ENCODE peak calls at places on chromosomes 4 and X, in four cellular contexts. One of them, this sample, is unnamed.

GRCh38 chr4:110294165-110294564 is 95.8 kb upstream of the ELOVL6 start:
- DNase-seq in NCI-H69: no peak
- DNase-seq in RWPE1: no peak
- DNase-seq in AG04450: no peak
- DNase-seq in this sample: no peak

GRCh38 chr4:39045791-39046221 is 13.6 kb upstream of the TMEM156 start:
- DNase-seq in RWPE1: peak
- DNase-seq in NCI-H69: no peak
- DNase-seq in AG04450: no peak
- DNase-seq in this sample: no peak

GRCh38 chrX:153857348-153857903 is 27.1 kb upstream of the PDZD4 start:
- DNase-seq in NCI-H69: no peak
- DNase-seq in AG04450: no peak
- DNase-seq in RWPE1: no peak
- DNase-seq in this sample: no peak

GRCh38 chr4:152424980-152425379 is 110.9 kb downstream of the FBXW7 start:
- DNase-seq in RWPE1: no peak
- DNase-seq in AG04450: no peak
- DNase-seq in NCI-H69: no peak
- DNase-seq in this sample: no peak

GRCh38 chrX:126237524-126237923 is 71.4 kb upstream of the DCAF12L2 start:
- DNase-seq in NCI-H69: no peak
- DNase-seq in RWPE1: no peak
- DNase-seq in AG04450: no peak
- DNase-seq in this sample: no peak

GRCh38 chrX:103480526-103480925 is 38.8 kb downstream of the RAB40A start:
- DNase-seq in AG04450: no peak
- DNase-seq in RWPE1: no peak
- DNase-seq in NCI-H69: no peak
- DNase-seq in this sample: no peak

GRCh38 chrX:7889138-7889537 is 38.1 kb downstream of the PNPLA4 start:
- DNase-seq in RWPE1: no peak
- DNase-seq in NCI-H69: peak
- DNase-seq in AG04450: no peak
- DNase-seq in this sample: peak

GRCh38 chr4:163613375-163613774 is 118.9 kb downstream of the TMA16 start:
- DNase-seq in RWPE1: no peak
- DNase-seq in AG04450: no peak
- DNase-seq in NCI-H69: no peak
- DNase-seq in this sample: no peak

GRCh38 chr4:79295076-79295475 is 30.8 kb downstream of the NAA11 start:
- DNase-seq in RWPE1: no peak
- DNase-seq in NCI-H69: no peak
- DNase-seq in AG04450: no peak
- DNase-seq in this sample: no peak

GRCh38 chr4:74366367-74366891 is 1.5 kb downstream of the EREG start:
- DNase-seq in RWPE1: no peak
- DNase-seq in NCI-H69: no peak
- DNase-seq in AG04450: no peak
- DNase-seq in this sample: no peak

GRCh38 chr4:81650871-81651270 is 179.2 kb upstream of the RASGEF1B start:
- DNase-seq in RWPE1: no peak
- DNase-seq in NCI-H69: peak
- DNase-seq in AG04450: no peak
- DNase-seq in this sample: no peak

GRCh38 chrX:46770817-46771163 is 11.9 kb upstream of the SLC9A7 start:
- DNase-seq in AG04450: peak
- DNase-seq in RWPE1: peak
- DNase-seq in NCI-H69: peak
- DNase-seq in this sample: no peak

GRCh38 chrX:130702867-130703707 is 199.9 kb downstream of the ENOX2 start:
- DNase-seq in NCI-H69: no peak
- DNase-seq in RWPE1: no peak
- DNase-seq in AG04450: no peak
- DNase-seq in this sample: no peak

GRCh38 chrX:118945921-118946320 is 28.5 kb upstream of the LONRF3 start:
- DNase-seq in AG04450: no peak
- DNase-seq in RWPE1: no peak
- DNase-seq in NCI-H69: no peak
- DNase-seq in this sample: no peak

GRCh38 chr4:136784326-136784725 is 748.0 kb downstream of the PCDH18 start:
- DNase-seq in NCI-H69: no peak
- DNase-seq in AG04450: no peak
- DNase-seq in RWPE1: no peak
- DNase-seq in this sample: no peak

GRCh38 chr4:174230680-174231079 is 52.8 kb downstream of the FBXO8 start:
- DNase-seq in AG04450: no peak
- DNase-seq in NCI-H69: no peak
- DNase-seq in RWPE1: no peak
- DNase-seq in this sample: no peak

GRCh38 chrX:16836371-16836770 is 33.8 kb downstream of the RBBP7 start:
- DNase-seq in AG04450: no peak
- DNase-seq in RWPE1: no peak
- DNase-seq in NCI-H69: no peak
- DNase-seq in this sample: peak

GRCh38 chr4:139299536-139299935 is 1.8 kb upstream of the NAA15 start:
- DNase-seq in AG04450: no peak
- DNase-seq in RWPE1: no peak
- DNase-seq in NCI-H69: no peak
- DNase-seq in this sample: no peak

GRCh38 chrX:81390244-81390643 is 188.3 kb downstream of the SH3BGRL start:
- DNase-seq in AG04450: no peak
- DNase-seq in RWPE1: no peak
- DNase-seq in NCI-H69: no peak
- DNase-seq in this sample: no peak

GRCh38 chr4:164807611-164808010 is 53.7 kb downstream of the SMIM31 start:
- DNase-seq in AG04450: no peak
- DNase-seq in NCI-H69: no peak
- DNase-seq in RWPE1: no peak
- DNase-seq in this sample: no peak

GRCh38 chr4:30386266-30386895 is 333.8 kb upstream of the PCDH7 start:
- DNase-seq in RWPE1: no peak
- DNase-seq in AG04450: peak
- DNase-seq in NCI-H69: no peak
- DNase-seq in this sample: no peak

GRCh38 chr4:39530682-39531081 is 3.4 kb upstream of the UGDH start:
- DNase-seq in RWPE1: no peak
- DNase-seq in NCI-H69: no peak
- DNase-seq in AG04450: no peak
- DNase-seq in this sample: no peak

GRCh38 chr4:153521995-153522799 is 56.0 kb downstream of the TMEM131L start:
- DNase-seq in NCI-H69: no peak
- DNase-seq in AG04450: no peak
- DNase-seq in RWPE1: no peak
- DNase-seq in this sample: no peak

GRCh38 chr4:110959041-110959643 is 336.3 kb upstream of the PITX2 start:
- DNase-seq in AG04450: no peak
- DNase-seq in NCI-H69: peak
- DNase-seq in RWPE1: no peak
- DNase-seq in this sample: no peak

GRCh38 chr4:169810325-169811323 is 52.9 kb upstream of the HPF1 start:
- DNase-seq in NCI-H69: peak
- DNase-seq in RWPE1: peak
- DNase-seq in AG04450: peak
- DNase-seq in this sample: peak

GRCh38 chr4:151114986-151115385 is 15.6 kb downstream of the RPS3A start:
- DNase-seq in NCI-H69: no peak
- DNase-seq in RWPE1: peak
- DNase-seq in AG04450: no peak
- DNase-seq in this sample: no peak

GRCh38 chr4:5024673-5025072 is 5.4 kb upstream of the CYTL1 start:
- DNase-seq in NCI-H69: no peak
- DNase-seq in RWPE1: no peak
- DNase-seq in AG04450: no peak
- DNase-seq in this sample: no peak

GRCh38 chrX:1305411-1305810 is 31.2 kb upstream of the IL3RA start:
- DNase-seq in NCI-H69: no peak
- DNase-seq in RWPE1: no peak
- DNase-seq in AG04450: no peak
- DNase-seq in this sample: no peak

GRCh38 chrX:71941771-71942170 is 31.1 kb downstream of the NHSL2 start:
- DNase-seq in NCI-H69: no peak
- DNase-seq in RWPE1: peak
- DNase-seq in AG04450: peak
- DNase-seq in this sample: no peak

GRCh38 chr4:152936446-152937279 is 540 bp downstream of the FHDC1 start:
- DNase-seq in AG04450: no peak
- DNase-seq in NCI-H69: peak
- DNase-seq in RWPE1: peak
- DNase-seq in this sample: no peak

GRCh38 chrX:100829730-100830129 is 9.5 kb downstream of the CSTF2 start:
- DNase-seq in NCI-H69: no peak
- DNase-seq in AG04450: no peak
- DNase-seq in RWPE1: peak
- DNase-seq in this sample: no peak

GRCh38 chrX:74015379-74016019 is 288.5 kb upstream of the ZCCHC13 start:
- DNase-seq in NCI-H69: peak
- DNase-seq in RWPE1: peak
- DNase-seq in AG04450: peak
- DNase-seq in this sample: peak

GRCh38 chrX:71859637-71860036 is 51.0 kb upstream of the NHSL2 start:
- DNase-seq in AG04450: no peak
- DNase-seq in NCI-H69: peak
- DNase-seq in RWPE1: peak
- DNase-seq in this sample: peak

GRCh38 chr4:101597204-101597603 is 193.3 kb upstream of the BANK1 start:
- DNase-seq in RWPE1: no peak
- DNase-seq in AG04450: no peak
- DNase-seq in NCI-H69: peak
- DNase-seq in this sample: no peak

GRCh38 chr4:112257098-112257497 is 25.5 kb downstream of the AP1AR start:
- DNase-seq in NCI-H69: no peak
- DNase-seq in RWPE1: no peak
- DNase-seq in AG04450: no peak
- DNase-seq in this sample: no peak

GRCh38 chr4:122548452-122548851 is 72.4 kb downstream of the IL21 start:
- DNase-seq in AG04450: no peak
- DNase-seq in NCI-H69: no peak
- DNase-seq in RWPE1: no peak
- DNase-seq in this sample: no peak

GRCh38 chr4:6762244-6762615 is 20.3 kb upstream of the KIAA0232 start:
- DNase-seq in AG04450: no peak
- DNase-seq in NCI-H69: no peak
- DNase-seq in RWPE1: no peak
- DNase-seq in this sample: no peak

GRCh38 chrX:46375831-46376230 is 169.4 kb downstream of the ZNF674 start:
- DNase-seq in RWPE1: no peak
- DNase-seq in AG04450: no peak
- DNase-seq in NCI-H69: no peak
- DNase-seq in this sample: no peak

GRCh38 chrX:19721726-19722370 is 165.6 kb downstream of the SH3KBP1 start:
- DNase-seq in RWPE1: no peak
- DNase-seq in NCI-H69: no peak
- DNase-seq in AG04450: no peak
- DNase-seq in this sample: no peak

GRCh38 chr4:146142768-146143167 is 32.8 kb upstream of the LSM6 start:
- DNase-seq in AG04450: no peak
- DNase-seq in RWPE1: peak
- DNase-seq in NCI-H69: peak
- DNase-seq in this sample: no peak